ENCODE peak calls at places on chromosomes 7 and 10, in eight cellular contexts. C is prostate gland, L is uterus, Y is body of pancreas, F is heart left ventricle, Q is stomach, K is H1, S is adrenal gland. P is an unnamed sample.

GRCh38 chr7:146090023-146090645 is 26.5 kb upstream of the CNTNAP2 start:
- DNase-seq in Q (no peak), K (no peak), L (no peak), S (no peak), Y (peak; percentile 4), F (no peak), C (no peak), P (peak; percentile 10)

GRCh38 chr7:136857573-136857972 is 10.9 kb upstream of the CHRM2 start:
- DNase-seq in Y (no peak), K (no peak), L (no peak), S (no peak), C (no peak), F (no peak), Q (no peak), P (no peak)

GRCh38 chr7:117399820-117400422 is 27.4 kb downstream of the ASZ1 start:
- DNase-seq in F (no peak), Y (no peak), Q (no peak), C (no peak), L (no peak), S (no peak), K (no peak), P (no peak)

GRCh38 chr10:122495406-122496340 is 34.3 kb downstream of the HTRA1 start:
- DNase-seq in F (peak; percentile 46), S (peak; percentile 22), Q (no peak), L (no peak), C (peak; percentile 59), Y (no peak), K (no peak), P (peak; percentile 21)

GRCh38 chr10:61397175-61397986 is 55.8 kb downstream of the TMEM26 start:
- DNase-seq in S (no peak), Q (no peak), K (no peak), C (no peak), L (no peak), F (no peak), Y (no peak), P (no peak)

GRCh38 chr10:85926986-85927385 is 439.6 kb downstream of the GRID1 start:
- DNase-seq in L (no peak), C (no peak), K (no peak), S (no peak), F (no peak), Q (no peak), Y (no peak), P (no peak)

GRCh38 chr7:135976312-135977019 is 693 bp downstream of the MTPN start:
- DNase-seq in F (no peak), Q (no peak), C (no peak), K (no peak), S (peak; percentile 37), Y (peak; percentile 12), L (no peak), P (peak; percentile 3)

GRCh38 chr7:37489703-37490102 is 41.0 kb upstream of the ELMO1 start:
- DNase-seq in Y (no peak), C (no peak), S (no peak), F (no peak), K (no peak), Q (no peak), L (no peak), P (no peak)

GRCh38 chr10:31929260-31929985 is 792 bp upstream of the ARHGAP12 start:
- DNase-seq in F (peak; percentile 57), S (peak; percentile 64), Q (peak; percentile 75), C (peak; percentile 59), L (peak; percentile 47), Y (peak; percentile 86), K (peak; percentile 75), P (no peak)

GRCh38 chr7:24477807-24478655 is 95.2 kb upstream of the PALS2 start:
- DNase-seq in F (no peak), C (no peak), Q (no peak), Y (peak; percentile 48), S (peak; percentile 8), K (no peak), L (peak; percentile 17), P (no peak)

GRCh38 chr7:140640727-140641531 is at the start of gene DENND2A:
- DNase-seq in Q (peak; percentile 53), K (peak; percentile 86), S (peak; percentile 44), Y (peak; percentile 61), L (peak; percentile 89), C (peak; percentile 27), F (peak; percentile 84), P (no peak)

GRCh38 chr10:78959901-78960300 is 108.9 kb upstream of the ZMIZ1 start:
- DNase-seq in Y (no peak), C (no peak), F (no peak), K (no peak), L (peak; percentile 56), Q (no peak), S (no peak), P (no peak)

GRCh38 chr10:18418579-18419210 is 232.7 kb downstream of the NSUN6 start:
- DNase-seq in S (no peak), L (no peak), F (no peak), K (no peak), C (no peak), Y (peak; percentile 27), Q (no peak), P (no peak)

GRCh38 chr10:44752451-44753441 is 158.4 kb upstream of the TMEM72 start:
- DNase-seq in Q (no peak), K (no peak), L (no peak), F (no peak), Y (peak; percentile 77), C (peak; percentile 81), S (peak; percentile 42), P (no peak)

GRCh38 chr10:88110355-88110754 is 246.9 kb downstream of the PTEN start:
- DNase-seq in C (no peak), K (no peak), Y (no peak), L (no peak), Q (no peak), F (no peak), S (no peak), P (peak; percentile 59)

GRCh38 chr10:88473989-88474883 is 108.9 kb downstream of the RNLS start:
- DNase-seq in Q (peak; percentile 86), S (no peak), L (peak; percentile 43), K (no peak), Y (peak; percentile 76), F (no peak), C (peak; percentile 30), P (peak; percentile 33)

GRCh38 chr10:112767156-112767555 is 182.9 kb upstream of the TCF7L2 start:
- DNase-seq in F (no peak), Q (no peak), C (no peak), K (no peak), S (no peak), L (no peak), Y (no peak), P (no peak)

GRCh38 chr7:946256-946996 is 8.1 kb downstream of the ADAP1 start:
- DNase-seq in S (no peak), C (no peak), F (no peak), K (no peak), Y (no peak), L (no peak), Q (peak; percentile 45), P (no peak)

GRCh38 chr7:4713183-4713784 is 31.2 kb downstream of the FOXK1 start:
- DNase-seq in F (no peak), C (no peak), Y (peak; percentile 20), Q (no peak), L (peak; percentile 56), K (no peak), S (no peak), P (no peak)

GRCh38 chr10:63156236-63156635 is 23.1 kb downstream of the NRBF2 start:
- DNase-seq in F (no peak), S (no peak), L (no peak), K (no peak), Y (no peak), Q (no peak), C (no peak), P (no peak)

GRCh38 chr7:46486264-46487206 is 565.5 kb upstream of the IGFBP3 start:
- DNase-seq in Q (no peak), K (no peak), L (peak; percentile 74), S (no peak), F (peak; percentile 17), Y (peak; percentile 33), C (no peak), P (no peak)

GRCh38 chr10:122460891-122461293 is 461 bp upstream of the HTRA1 start:
- DNase-seq in Y (no peak), C (no peak), F (peak; percentile 33), Q (no peak), S (peak; percentile 38), K (no peak), L (no peak), P (no peak)

GRCh38 chr7:101021703-101022102 is 1.8 kb downstream of the MUC17 start:
- DNase-seq in C (peak; percentile 15), K (no peak), S (no peak), Q (no peak), Y (no peak), L (no peak), F (no peak), P (no peak)
- TF ChIP-seq POLR2A in C (no peak), K (no peak), S (no peak), Q (no peak), Y (no peak), L (no peak), F (no peak), P (no peak)

DNA sequence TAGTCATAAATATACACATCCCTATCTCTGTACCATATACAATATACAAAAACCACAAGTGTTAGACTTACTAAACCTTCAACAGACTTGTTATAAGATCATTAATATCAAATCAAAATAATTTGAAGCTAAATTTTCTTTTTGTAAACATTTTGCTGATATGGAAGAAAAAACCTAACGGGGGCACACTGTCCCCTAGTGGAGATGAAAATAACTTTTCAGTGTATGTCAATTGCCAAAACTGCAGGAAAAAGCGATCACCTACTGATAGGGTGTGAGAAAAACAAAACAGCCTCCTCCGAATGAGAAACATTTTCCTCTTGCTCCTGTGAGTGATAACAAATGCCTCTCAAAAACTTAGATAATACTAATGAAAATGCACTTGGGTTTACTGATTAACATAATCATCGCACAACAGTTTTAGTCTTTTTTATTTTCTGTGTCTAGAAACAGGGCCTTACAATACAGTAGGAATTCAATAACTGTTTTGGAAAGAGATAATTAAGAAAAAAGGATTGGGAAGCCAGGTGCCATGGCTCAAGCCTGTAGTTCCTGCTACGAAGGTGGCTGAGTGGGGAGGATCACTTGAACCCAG is 322.7 kb downstream of the CRPPA start:
- DNase-seq in S (no peak), C (no peak), F (no peak), L (no peak), Y (no peak), K (no peak), Q (no peak), P (peak; percentile 32)
- TF ChIP-seq CTCF in S (no peak), C (peak; percentile 8), F (peak; percentile 80), L (no peak), Y (peak; percentile 33), K (no peak), Q (no peak), P (peak; percentile 78)

DNA sequence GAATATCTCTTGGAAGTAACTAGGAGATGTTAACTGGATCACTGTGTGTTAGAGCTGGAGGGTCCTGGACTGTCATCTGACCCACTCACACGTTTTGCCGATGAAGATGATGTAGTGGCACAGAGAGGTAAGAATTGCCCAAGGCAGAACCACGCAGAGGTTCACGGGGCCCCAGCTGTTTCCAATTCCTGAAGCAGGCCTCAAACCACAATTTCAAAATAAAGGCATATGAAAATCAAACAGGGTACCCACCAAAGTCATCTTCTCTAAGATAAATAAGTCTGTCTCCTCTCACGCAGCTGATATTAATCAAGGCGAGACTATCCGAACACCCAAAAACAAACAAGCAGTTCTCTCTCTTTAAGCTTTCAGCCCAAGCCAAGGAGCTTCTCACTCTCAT is 113.3 kb upstream of the JCAD start:
- DNase-seq in S (no peak), L (no peak), K (no peak), F (no peak), Y (no peak), C (no peak), Q (no peak), P (no peak)
- TF ChIP-seq POLR2A in S (no peak), L (no peak), K (no peak), F (no peak), Y (no peak), C (no peak), Q (no peak), P (no peak)

GRCh38 chr7:105387621-105388372 is 924 bp downstream of the SRPK2 start:
- DNase-seq in Y (peak; percentile 61), L (peak; percentile 53), K (peak; percentile 67), Q (peak; percentile 63), C (peak; percentile 49), S (peak; percentile 67), F (peak; percentile 60), P (no peak)
- TF ChIP-seq CTCF in Y (no peak), L (no peak), K (no peak), Q (no peak), C (no peak), S (no peak), F (no peak), P (no peak)

P was measured in HCT116.